ENCODE peak calls at places on chromosomes 11 and 22, in four cellular contexts. W, Z, O and I are unnamed samples.
A peak's percentile ranks its signal among the peaks of the same experiment; 100 is the strongest.

GRCh38 chr11:122633219-122633829 is 22.2 kb upstream of the UBASH3B start:
- DNase-seq in Z (peak; percentile 79), W (peak; percentile 73), O (peak; percentile 85), I (peak; percentile 83)

GRCh38 chr22:22893077-22893805 is 5.6 kb downstream of the IGLL5 start:
- DNase-seq in W (no peak), Z (peak; percentile 57), O (no peak), I (no peak)

GRCh38 chr11:10518891-10519290 is 22.1 kb downstream of the RNF141 start:
- DNase-seq in O (no peak), W (no peak), Z (no peak), I (no peak)

GRCh38 chr11:19049351-19049750 is 11.2 kb downstream of the MRGPRX2 start:
- DNase-seq in Z (no peak), W (no peak), O (no peak), I (no peak)

GRCh38 chr11:77089004-77089545 is 13.6 kb upstream of the OMP start:
- DNase-seq in O (no peak), Z (no peak), W (no peak), I (no peak)

GRCh38 chr11:107493117-107493516 is 35.5 kb upstream of the CWF19L2 start:
- DNase-seq in Z (no peak), O (peak; percentile 97), W (no peak), I (peak; percentile 74)

GRCh38 chr22:21599053-21599893 is 30.5 kb downstream of the YDJC start:
- DNase-seq in Z (no peak), W (no peak), O (no peak), I (no peak)

GRCh38 chr22:35629406-35630234 is 12.5 kb upstream of the MB start:
- DNase-seq in O (peak; percentile 97), W (no peak), Z (peak; percentile 34), I (peak; percentile 98)

GRCh38 chr22:44116755-44117684 is 63.7 kb upstream of the PARVG start:
- DNase-seq in Z (no peak), O (no peak), W (no peak), I (no peak)

GRCh38 chr11:133500435-133500834 is 31.9 kb downstream of the OPCML start:
- DNase-seq in Z (no peak), O (no peak), W (no peak), I (no peak)

GRCh38 chr11:67389477-67389876 is 2.3 kb upstream of the RAD9A start:
- DNase-seq in Z (peak; percentile 61), W (peak; percentile 66), O (peak; percentile 75), I (peak; percentile 53)

GRCh38 chr22:37491106-37491505 is 4.9 kb upstream of the MFNG start:
- DNase-seq in Z (no peak), O (no peak), W (no peak), I (no peak)

GRCh38 chr11:101470881-101471535 is 112.8 kb downstream of the TRPC6 start:
- DNase-seq in W (no peak), O (peak; percentile 45), Z (no peak), I (peak; percentile 57)

GRCh38 chr11:19419813-19420212 is 179.1 kb upstream of the E2F8 start:
- DNase-seq in O (peak; percentile 51), W (no peak), Z (no peak), I (peak; percentile 61)

GRCh38 chr11:24739637-24740036 is 242.8 kb downstream of the LUZP2 start:
- DNase-seq in Z (no peak), O (no peak), W (no peak), I (no peak)

GRCh38 chr11:96200243-96200642 is 142.8 kb downstream of the MAML2 start:
- DNase-seq in W (no peak), Z (no peak), O (peak; percentile 51), I (peak; percentile 79)

GRCh38 chr11:2914475-2915195 is 14.6 kb downstream of the PHLDA2 start:
- DNase-seq in Z (no peak), O (no peak), W (no peak), I (no peak)
- TF ChIP-seq EZH2phosphoT487 in Z (no peak), O (no peak), W (no peak), I (no peak)

DNA sequence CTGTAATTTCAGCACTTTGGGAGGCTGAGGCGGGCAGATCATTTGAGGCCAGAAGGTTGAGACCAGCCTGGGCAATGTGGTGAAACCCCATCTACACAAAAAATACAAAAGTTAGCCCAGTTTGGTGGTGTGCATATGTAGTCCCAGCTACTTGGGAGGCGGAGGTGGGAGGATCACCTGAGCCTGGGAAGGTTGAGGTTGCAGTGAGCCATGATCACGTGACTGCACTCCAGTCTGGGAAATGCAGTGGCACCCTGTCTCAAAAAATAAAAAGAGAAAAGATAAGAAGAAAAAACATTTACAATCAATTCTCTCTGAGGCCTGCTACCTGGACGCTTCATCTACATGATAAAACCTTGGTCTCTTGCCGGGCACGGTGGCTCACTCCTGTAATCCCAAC is 7.2 kb upstream of the CBL start:
- DNase-seq in O (no peak), Z (no peak), W (no peak), I (no peak)
- TF ChIP-seq EZH2phosphoT487 in O (no peak), Z (no peak), W (no peak), I (no peak)

DNA sequence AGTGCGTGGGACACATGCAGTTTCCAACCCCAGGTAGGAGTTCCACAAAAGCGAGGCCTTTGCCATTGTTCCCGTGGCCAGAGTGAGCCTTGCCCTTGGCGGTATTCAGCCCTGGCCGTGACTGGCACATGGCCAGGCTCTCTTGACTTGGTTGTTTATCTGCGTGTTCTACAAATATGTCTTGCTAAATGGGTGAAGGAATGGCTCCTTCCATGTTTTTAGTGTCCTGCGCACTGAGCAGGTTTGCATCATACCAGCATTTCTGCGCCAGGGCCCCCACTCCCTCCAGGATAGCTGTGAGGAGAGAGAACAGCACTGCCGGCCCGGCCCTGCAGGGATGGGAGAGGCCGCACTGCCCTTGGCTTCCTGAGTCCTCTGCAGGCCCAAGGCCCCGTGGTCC is 20.0 kb downstream of the POLR3H start:
- DNase-seq in W (no peak), Z (no peak), O (no peak), I (no peak)
- TF ChIP-seq EZH2phosphoT487 in W (no peak), Z (no peak), O (no peak), I (no peak)

DNA sequence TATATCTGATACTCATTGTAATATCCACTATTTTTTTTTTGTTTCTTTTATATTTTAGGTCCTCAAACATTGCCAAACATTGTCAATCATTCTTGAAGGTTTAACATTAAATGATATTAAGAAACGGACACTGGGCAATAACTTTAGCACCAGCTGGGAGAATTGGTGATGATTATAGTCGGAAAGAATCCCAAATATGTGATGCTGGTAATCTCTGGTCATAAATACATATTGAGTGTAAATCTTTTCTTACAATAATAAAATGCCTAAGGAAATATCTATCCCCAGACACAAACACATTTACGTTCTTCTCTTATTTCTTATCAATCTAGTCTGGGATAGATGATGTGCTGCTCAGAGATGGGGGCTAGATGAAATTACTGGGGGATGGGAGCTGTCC is 25.2 kb downstream of the OR51E2 start:
- DNase-seq in O (peak; percentile 5), Z (no peak), W (no peak), I (no peak)
- TF ChIP-seq EZH2phosphoT487 in O (no peak), Z (no peak), W (no peak), I (no peak)

GRCh38 chr11:313787-314547 is at the start of gene IFITM1:
- DNase-seq in O (peak; percentile 19), Z (peak; percentile 73), W (peak; percentile 60), I (peak; percentile 85)
- TF ChIP-seq EZH2phosphoT487 in O (no peak), Z (no peak), W (no peak), I (no peak)

DNA sequence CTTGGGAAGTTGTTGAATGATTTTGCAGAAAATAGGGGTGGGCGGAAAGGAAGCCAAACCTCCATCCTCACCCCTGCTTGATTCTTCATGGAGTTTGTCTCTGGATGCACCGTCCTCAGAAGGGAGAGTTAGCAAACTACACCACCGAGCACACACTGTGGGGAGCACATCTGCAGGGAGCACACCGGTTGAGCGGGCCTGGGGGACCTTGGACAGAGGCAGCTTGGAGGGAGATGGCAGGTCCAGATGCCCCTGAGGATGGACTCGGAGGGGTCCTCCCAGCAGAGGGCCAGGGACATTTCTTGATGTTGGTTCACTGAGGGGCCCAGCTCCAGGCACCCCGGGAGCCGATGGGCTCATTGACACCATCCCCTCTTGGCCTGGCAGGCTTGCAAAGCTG is 15.1 kb upstream of the FGF19 start:
- DNase-seq in Z (no peak), W (no peak), O (no peak), I (no peak)
- TF ChIP-seq EZH2phosphoT487 in Z (no peak), W (no peak), O (no peak), I (no peak)

DNA sequence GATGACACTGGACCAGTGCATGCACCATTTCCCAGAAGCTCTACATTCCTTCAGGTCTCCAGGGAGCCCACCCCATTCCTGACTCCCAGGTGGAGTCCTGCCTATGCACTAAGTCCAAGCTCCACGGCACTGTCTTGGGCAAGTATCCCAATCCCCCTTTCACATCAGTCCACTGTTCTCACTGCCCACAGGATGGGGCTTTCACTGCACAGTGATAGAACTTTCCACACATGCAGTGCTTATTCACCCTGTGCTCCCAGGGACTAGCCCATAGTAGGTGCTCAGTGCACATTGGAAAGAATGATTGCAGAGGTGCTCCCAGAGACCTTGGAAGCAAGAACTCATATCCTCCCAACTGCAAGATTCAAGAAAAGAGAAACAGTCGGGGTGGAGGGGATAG is 6.4 kb downstream of the MS4A10 start:
- DNase-seq in O (no peak), W (no peak), Z (no peak), I (no peak)
- TF ChIP-seq EZH2phosphoT487 in O (no peak), W (no peak), Z (no peak), I (no peak)